ENCODE peak calls at places on chromosomes 11 and 22, in six cellular contexts. U is neural progenitor cell, O is heart left ventricle, L is transverse colon, D is foreskin keratinocyte, P is upper lobe of right lung. X is an unnamed sample. For H3K4me1, the result is how much of the 10 kb centered on the place peaks cover.

GRCh38 chr11:62980133-62980760 is 4.5 kb downstream of the SLC22A6 start:
- DNase-seq in U (peak), O (no peak), L (no peak), D (peak), P (no peak), X (peak)

GRCh38 chr11:117945047-117945820 is 16.0 kb upstream of the TMPRSS13 start:
- DNase-seq in U (peak), O (no peak), L (no peak), D (no peak), P (no peak), X (peak)

GRCh38 chr22:41563051-41563711 is 2.4 kb downstream of the CSDC2 start:
- DNase-seq in U (no peak), O (peak), L (no peak), D (peak), P (no peak), X (peak)

GRCh38 chr11:75388386-75389275 is 10.7 kb upstream of the RPS3 start:
- DNase-seq in U (peak), O (peak), L (peak), D (peak), P (peak), X (peak)

GRCh38 chr11:33475999-33476398 is 218.8 kb downstream of the HIPK3 start:
- DNase-seq in U (no peak), O (no peak), L (no peak), D (peak), P (no peak), X (no peak)

GRCh38 chr22:50621948-50622722 is 5.8 kb downstream of the ARSA start:
- DNase-seq in U (peak), O (no peak), L (peak), D (peak), P (peak), X (peak)

GRCh38 chr11:61151545-61152252 is 9.5 kb downstream of the VPS37C start:
- DNase-seq in U (no peak), O (no peak), L (no peak), D (no peak), P (no peak), X (no peak)

GRCh38 chr11:65279713-65280459 is 18.1 kb downstream of the POLA2 start:
- DNase-seq in U (no peak), O (peak), L (no peak), D (peak), P (no peak), X (no peak)

GRCh38 chr11:113389288-113389687 is 1.7 kb downstream of the ANKK1 start:
- DNase-seq in U (peak), O (no peak), L (no peak), D (no peak), P (no peak), X (no peak)

GRCh38 chr11:67411785-67412152 is 3.7 kb upstream of the CARNS1 start:
- DNase-seq in U (no peak), O (no peak), L (no peak), D (no peak), P (no peak), X (no peak)

GRCh38 chr11:67410984-67411784 is 4.3 kb upstream of the CARNS1 start:
- DNase-seq in U (peak), O (no peak), L (no peak), D (no peak), P (no peak), X (peak)

GRCh38 chr11:67412495-67413179 is 2.8 kb upstream of the CARNS1 start:
- DNase-seq in U (no peak), O (no peak), L (no peak), D (no peak), P (no peak), X (no peak)

GRCh38 chr11:67415501-67416304 is at the start of gene CARNS1:
- DNase-seq in U (peak), O (no peak), L (no peak), D (no peak), P (no peak), X (peak)

GRCh38 chr11:67413266-67413797 is 2.1 kb upstream of the CARNS1 start:
- DNase-seq in U (no peak), O (no peak), L (no peak), D (no peak), P (no peak), X (no peak)
- H3K4me1 ChIP-seq in U (under half), O (under half), L (under half), D (under half), P (under half), X (under half)

DNA sequence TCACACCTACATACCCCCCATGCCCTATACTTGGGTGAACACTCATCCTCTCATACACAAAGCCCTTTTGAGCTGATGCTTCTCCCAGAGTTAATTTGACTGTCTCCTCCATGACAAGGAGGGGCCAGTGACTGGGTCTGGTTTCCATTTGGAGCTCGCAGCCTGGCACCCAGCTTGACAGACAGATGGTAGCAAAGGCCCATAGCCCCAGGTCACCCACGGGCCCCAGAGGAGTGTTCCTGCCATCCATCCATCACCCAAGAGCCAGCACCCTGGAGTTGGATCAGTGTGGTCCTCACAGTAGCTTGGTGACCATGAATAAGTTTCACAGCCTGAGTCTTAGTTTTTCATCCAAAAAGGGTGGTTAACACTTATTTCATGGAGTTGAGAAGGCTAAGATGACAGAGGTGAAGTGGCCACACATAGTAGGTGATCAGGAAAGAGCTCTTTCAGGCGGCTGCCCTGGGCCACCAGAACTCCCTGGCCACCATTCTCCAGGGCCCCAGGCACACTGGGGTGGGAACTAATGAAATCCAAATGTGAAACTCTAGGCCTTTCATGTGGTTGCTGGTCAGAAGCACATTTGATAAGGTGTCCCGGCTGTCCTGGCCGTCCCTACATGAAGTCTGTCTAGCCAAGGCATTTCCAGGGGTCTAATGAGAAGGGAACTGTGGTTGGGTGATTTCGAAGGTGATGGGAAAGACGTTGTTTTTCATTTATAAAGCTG is 42.4 kb downstream of the LIF start:
- DNase-seq in U (no peak), O (no peak), L (no peak), D (no peak), P (no peak), X (no peak)
- H3K4me1 ChIP-seq in U (under half), O (under half), L (under half), D (under half), P (under half), X (under half)

DNA sequence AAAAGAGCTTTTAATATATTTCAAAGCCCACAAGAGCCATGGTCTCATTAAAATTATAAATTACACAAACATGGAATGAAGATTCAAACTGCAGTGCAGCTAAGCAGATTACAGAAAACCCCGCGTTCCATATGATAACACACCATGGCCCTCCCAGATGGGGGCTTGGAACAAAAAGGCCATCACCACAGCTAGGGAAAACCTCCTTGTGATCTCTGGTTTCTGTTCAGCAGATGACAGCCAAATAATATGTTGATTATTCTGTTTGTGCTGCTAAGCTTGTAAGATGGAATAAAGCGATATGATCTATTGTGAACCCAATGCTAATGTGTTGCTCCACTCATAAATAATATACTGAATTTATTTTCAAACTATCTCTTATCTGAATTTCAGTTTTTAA is 28.5 kb downstream of the IMMP1L start:
- DNase-seq in U (peak), O (no peak), L (no peak), D (no peak), P (no peak), X (no peak)
- H3K4me1 ChIP-seq in U (under half), O (under half), L (under half), D (under half), P (under half), X (under half)

GRCh38 chr11:1847006-1847735 is 5.7 kb upstream of the LSP1 start:
- DNase-seq in U (no peak), O (no peak), L (no peak), D (no peak), P (no peak), X (no peak)

GRCh38 chr11:1846453-1846932 is 6.4 kb upstream of the LSP1 start:
- DNase-seq in U (no peak), O (no peak), L (no peak), D (no peak), P (no peak), X (no peak)

GRCh38 chr11:1847941-1848639 is 4.8 kb upstream of the LSP1 start:
- DNase-seq in U (no peak), O (no peak), L (no peak), D (no peak), P (no peak), X (no peak)

GRCh38 chr11:1851437-1852180 is 1.3 kb upstream of the LSP1 start:
- DNase-seq in U (no peak), O (no peak), L (no peak), D (no peak), P (no peak), X (no peak)

DNA sequence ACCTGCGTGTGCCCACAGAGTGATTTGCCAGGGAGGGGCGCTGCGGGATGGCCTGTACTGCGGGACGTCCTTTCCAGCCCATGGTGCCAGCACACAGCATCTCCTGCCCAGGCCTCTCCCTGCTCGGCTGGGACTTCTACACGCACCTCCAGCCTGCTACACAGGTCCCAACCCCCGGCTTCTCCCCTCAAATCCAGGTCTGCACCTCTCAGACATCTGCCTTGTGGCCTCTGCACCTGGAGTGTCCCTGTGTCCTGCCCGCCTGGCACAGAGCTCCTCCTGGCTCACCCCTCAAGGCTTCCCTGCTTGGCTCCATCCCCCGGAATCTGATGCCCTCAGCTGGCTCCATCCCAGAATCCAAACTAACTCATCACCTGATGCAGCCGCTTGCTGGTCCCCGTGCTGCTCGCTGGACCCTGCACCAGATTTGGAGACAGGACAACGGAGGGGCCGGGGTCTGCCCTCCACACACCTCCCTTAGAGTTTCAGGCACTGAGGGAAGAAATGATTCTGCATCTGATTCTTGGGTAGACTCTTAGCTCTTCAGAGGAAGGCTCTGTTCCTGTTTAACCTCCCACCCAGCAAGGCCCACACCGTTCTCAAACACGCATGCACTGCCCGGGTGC is 4.1 kb upstream of the LSP1 start:
- DNase-seq in U (no peak), O (no peak), L (no peak), D (no peak), P (no peak), X (no peak)
- H3K4me1 ChIP-seq in U (under half), O (under half), L (under half), D (under half), P (under half), X (under half)